ENCODE peak calls at places on chromosome 1, in eight cellular contexts. K is left cardiac atrium; J is HFF-Myc; B is activated T-cell treated with anti-CD3 and anti-CD28 coated beads for 4 hours; A is AG09319; V is GM20000; D is activated CD4-positive, alpha-beta T cell treated with anti-CD3 and anti-CD28 coated beads, Interleukin-2, amount 50 U/mL, for 4 hours; G is left ventricle myocardium inferior. Y is an unnamed sample.

GRCh38 chr1:115495603-115496002 is 146.2 kb upstream of the VANGL1 start:
- DNase-seq in K (no peak), J (peak; percentile 55), B (no peak), A (peak; percentile 36), V (no peak), D (no peak), G (no peak), Y (no peak)

GRCh38 chr1:4064150-4064889 is 164.2 kb upstream of the C1orf174 start:
- DNase-seq in K (no peak), J (no peak), B (no peak), A (no peak), V (no peak), D (no peak), G (no peak), Y (no peak)

GRCh38 chr1:236181059-236181458 is 38.7 kb downstream of the GPR137B start:
- DNase-seq in K (no peak), J (peak; percentile 29), B (no peak), A (no peak), V (no peak), D (no peak), G (no peak), Y (no peak)

GRCh38 chr1:201739492-201740085 is 89.4 kb upstream of the IPO9 start:
- DNase-seq in K (peak; percentile 62), J (no peak), B (peak; percentile 35), A (no peak), V (peak; percentile 54), D (peak; percentile 50), G (peak; percentile 74), Y (peak; percentile 27)

GRCh38 chr1:93670141-93670540 is 11.5 kb downstream of the BCAR3 start:
- DNase-seq in K (peak; percentile 60), J (no peak), B (no peak), A (peak; percentile 72), V (no peak), D (no peak), G (peak; percentile 30), Y (no peak)

GRCh38 chr1:84862810-84863251 is 30.2 kb downstream of the LPAR3 start:
- DNase-seq in K (no peak), J (no peak), B (peak; percentile 38), A (no peak), V (peak; percentile 65), D (peak; percentile 38), G (no peak), Y (peak; percentile 30)

GRCh38 chr1:22591576-22591975 is 28.3 kb downstream of the EPHA8 start:
- DNase-seq in K (no peak), J (no peak), B (no peak), A (no peak), V (no peak), D (no peak), G (no peak), Y (no peak)

GRCh38 chr1:156959414-156959813 is 39.0 kb downstream of the LRRC71 start:
- DNase-seq in K (no peak), J (peak; percentile 24), B (no peak), A (no peak), V (no peak), D (no peak), G (no peak), Y (no peak)

GRCh38 chr1:209249785-209250441 is 333.6 kb upstream of the CAMK1G start:
- DNase-seq in K (no peak), J (no peak), B (no peak), A (no peak), V (no peak), D (no peak), G (no peak), Y (no peak)

GRCh38 chr1:43506233-43506632 is 24.4 kb upstream of the PTPRF start:
- DNase-seq in K (no peak), J (no peak), B (no peak), A (no peak), V (peak; percentile 7), D (no peak), G (no peak), Y (no peak)

GRCh38 chr1:31445951-31446350 is 32.9 kb downstream of the SERINC2 start:
- DNase-seq in K (no peak), J (no peak), B (no peak), A (no peak), V (no peak), D (no peak), G (no peak), Y (no peak)